ENCODE peak calls at places on chromosomes 12 and 14, in eight cellular contexts. One of them, this sample, is unnamed.

GRCh38 chr12:51901121-51901812 is 6.0 kb upstream of the ACVRL1 start:
- DNase-seq in hepatocyte: peak; percentile 55
- DNase-seq in fibroblast of lung: no peak
- DNase-seq in CD8-positive, alpha-beta T cell: no peak
- DNase-seq in heart left ventricle: no peak
- DNase-seq in cardiac muscle cell: no peak
- DNase-seq in naive thymus-derived CD4-positive, alpha-beta T cell: no peak
- DNase-seq in astrocyte: no peak
- DNase-seq in this sample: peak; percentile 73

GRCh38 chr12:91677556-91677955 is 468.1 kb downstream of the BTG1 start:
- DNase-seq in CD8-positive, alpha-beta T cell: no peak
- DNase-seq in cardiac muscle cell: no peak
- DNase-seq in fibroblast of lung: no peak
- DNase-seq in heart left ventricle: no peak
- DNase-seq in hepatocyte: no peak
- DNase-seq in naive thymus-derived CD4-positive, alpha-beta T cell: no peak
- DNase-seq in astrocyte: no peak
- DNase-seq in this sample: no peak

GRCh38 chr12:57128519-57129247 is 400 bp downstream of the LRP1 start:
- DNase-seq in heart left ventricle: no peak
- DNase-seq in astrocyte: no peak
- DNase-seq in fibroblast of lung: no peak
- DNase-seq in naive thymus-derived CD4-positive, alpha-beta T cell: no peak
- DNase-seq in cardiac muscle cell: peak; percentile 39
- DNase-seq in hepatocyte: no peak
- DNase-seq in CD8-positive, alpha-beta T cell: no peak
- DNase-seq in this sample: no peak

GRCh38 chr12:109527489-109528123 is 45.7 kb downstream of the MMAB start:
- DNase-seq in heart left ventricle: no peak
- DNase-seq in naive thymus-derived CD4-positive, alpha-beta T cell: no peak
- DNase-seq in CD8-positive, alpha-beta T cell: no peak
- DNase-seq in cardiac muscle cell: no peak
- DNase-seq in astrocyte: no peak
- DNase-seq in hepatocyte: no peak
- DNase-seq in fibroblast of lung: no peak
- DNase-seq in this sample: no peak

GRCh38 chr14:73738518-73739173 is 24.5 kb upstream of the PNMA1 start:
- DNase-seq in cardiac muscle cell: no peak
- DNase-seq in fibroblast of lung: no peak
- DNase-seq in CD8-positive, alpha-beta T cell: no peak
- DNase-seq in hepatocyte: peak; percentile 8
- DNase-seq in naive thymus-derived CD4-positive, alpha-beta T cell: no peak
- DNase-seq in astrocyte: no peak
- DNase-seq in heart left ventricle: no peak
- DNase-seq in this sample: no peak

GRCh38 chr14:100782516-100783320 is 43.2 kb upstream of the MEG3 start:
- DNase-seq in cardiac muscle cell: no peak
- DNase-seq in fibroblast of lung: no peak
- DNase-seq in astrocyte: no peak
- DNase-seq in hepatocyte: no peak
- DNase-seq in heart left ventricle: no peak
- DNase-seq in naive thymus-derived CD4-positive, alpha-beta T cell: no peak
- DNase-seq in CD8-positive, alpha-beta T cell: no peak
- DNase-seq in this sample: no peak

GRCh38 chr12:92398565-92399309 is 253.1 kb upstream of the BTG1 start:
- DNase-seq in heart left ventricle: no peak
- DNase-seq in astrocyte: no peak
- DNase-seq in naive thymus-derived CD4-positive, alpha-beta T cell: peak; percentile 67
- DNase-seq in hepatocyte: no peak
- DNase-seq in fibroblast of lung: no peak
- DNase-seq in cardiac muscle cell: no peak
- DNase-seq in CD8-positive, alpha-beta T cell: no peak
- DNase-seq in this sample: no peak

GRCh38 chr12:75658826-75659823 is 147.7 kb upstream of the KRR1 start:
- DNase-seq in fibroblast of lung: peak; percentile 92
- DNase-seq in CD8-positive, alpha-beta T cell: no peak
- DNase-seq in naive thymus-derived CD4-positive, alpha-beta T cell: no peak
- DNase-seq in hepatocyte: no peak
- DNase-seq in astrocyte: peak; percentile 93
- DNase-seq in heart left ventricle: no peak
- DNase-seq in cardiac muscle cell: no peak
- DNase-seq in this sample: no peak

GRCh38 chr14:76348898-76349297 is 27.0 kb upstream of the ESRRB start:
- DNase-seq in cardiac muscle cell: no peak
- DNase-seq in astrocyte: peak; percentile 72
- DNase-seq in heart left ventricle: peak; percentile 56
- DNase-seq in CD8-positive, alpha-beta T cell: no peak
- DNase-seq in hepatocyte: no peak
- DNase-seq in fibroblast of lung: peak; percentile 82
- DNase-seq in naive thymus-derived CD4-positive, alpha-beta T cell: no peak
- DNase-seq in this sample: no peak

GRCh38 chr12:101780599-101780998 is 41.3 kb upstream of the SYCP3 start:
- DNase-seq in naive thymus-derived CD4-positive, alpha-beta T cell: no peak
- DNase-seq in hepatocyte: no peak
- DNase-seq in fibroblast of lung: no peak
- DNase-seq in astrocyte: no peak
- DNase-seq in cardiac muscle cell: no peak
- DNase-seq in heart left ventricle: no peak
- DNase-seq in CD8-positive, alpha-beta T cell: no peak
- DNase-seq in this sample: no peak

DNA sequence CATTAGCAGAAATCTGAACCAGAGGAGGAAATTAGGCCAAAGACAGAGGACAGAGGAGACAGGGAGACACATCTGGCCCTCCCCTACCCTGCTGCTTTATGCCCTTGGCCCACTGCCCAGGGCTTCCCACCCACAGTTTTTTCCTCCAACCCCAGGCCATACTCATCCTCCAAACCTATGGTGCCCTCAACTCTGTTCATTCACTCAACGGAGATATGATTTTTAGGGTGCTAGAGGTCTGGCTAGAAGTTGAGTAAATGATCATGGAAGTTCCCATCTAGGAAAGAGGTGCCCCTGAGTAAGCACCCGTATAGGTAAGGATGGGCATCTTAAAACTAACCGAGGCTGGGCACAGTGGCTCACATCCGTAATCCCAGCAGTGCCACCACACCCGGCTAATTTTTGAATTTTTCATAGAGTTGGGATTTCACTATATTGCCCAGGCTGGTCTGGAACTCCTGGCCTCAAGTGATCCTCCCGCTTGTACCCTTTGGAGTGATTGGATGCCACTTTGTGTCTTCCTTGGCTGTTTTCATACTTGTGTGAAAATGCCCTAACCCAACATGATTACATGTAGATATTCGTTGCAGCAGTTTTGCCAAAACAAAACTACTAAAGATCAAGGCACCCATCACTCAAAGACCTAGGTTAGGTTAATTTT is 4.4 kb downstream of the KRT18 start:
- DNase-seq in fibroblast of lung: no peak
- DNase-seq in naive thymus-derived CD4-positive, alpha-beta T cell: no peak
- DNase-seq in heart left ventricle: no peak
- DNase-seq in CD8-positive, alpha-beta T cell: no peak
- DNase-seq in hepatocyte: no peak
- DNase-seq in cardiac muscle cell: no peak
- DNase-seq in astrocyte: no peak
- DNase-seq in this sample: no peak
- H3K27me3 ChIP-seq in fibroblast of lung: no peaks in the 10 kb centered on the region
- H3K27me3 ChIP-seq in naive thymus-derived CD4-positive, alpha-beta T cell: no peaks in the 10 kb centered on the region
- H3K27me3 ChIP-seq in heart left ventricle: no peaks in the 10 kb centered on the region
- H3K27me3 ChIP-seq in CD8-positive, alpha-beta T cell: no peaks in the 10 kb centered on the region
- H3K27me3 ChIP-seq in hepatocyte: no peaks in the 10 kb centered on the region
- H3K27me3 ChIP-seq in cardiac muscle cell: no peaks in the 10 kb centered on the region
- H3K27me3 ChIP-seq in astrocyte: no peaks in the 10 kb centered on the region
- H3K27me3 ChIP-seq in this sample: no peaks in the 10 kb centered on the region

GRCh38 chr12:119576915-119577314 is 16.7 kb upstream of the TMEM233 start:
- DNase-seq in astrocyte: no peak
- DNase-seq in fibroblast of lung: no peak
- DNase-seq in naive thymus-derived CD4-positive, alpha-beta T cell: no peak
- DNase-seq in hepatocyte: no peak
- DNase-seq in heart left ventricle: no peak
- DNase-seq in cardiac muscle cell: no peak
- DNase-seq in CD8-positive, alpha-beta T cell: no peak
- DNase-seq in this sample: no peak

GRCh38 chr12:119574255-119574654 is 19.3 kb upstream of the TMEM233 start:
- DNase-seq in heart left ventricle: no peak
- DNase-seq in cardiac muscle cell: no peak
- DNase-seq in naive thymus-derived CD4-positive, alpha-beta T cell: no peak
- DNase-seq in hepatocyte: no peak
- DNase-seq in CD8-positive, alpha-beta T cell: no peak
- DNase-seq in fibroblast of lung: no peak
- DNase-seq in astrocyte: no peak
- DNase-seq in this sample: no peak

GRCh38 chr12:119573086-119573485 is 20.5 kb upstream of the TMEM233 start:
- DNase-seq in cardiac muscle cell: no peak
- DNase-seq in heart left ventricle: no peak
- DNase-seq in astrocyte: no peak
- DNase-seq in hepatocyte: no peak
- DNase-seq in fibroblast of lung: no peak
- DNase-seq in naive thymus-derived CD4-positive, alpha-beta T cell: no peak
- DNase-seq in CD8-positive, alpha-beta T cell: no peak
- DNase-seq in this sample: no peak

DNA sequence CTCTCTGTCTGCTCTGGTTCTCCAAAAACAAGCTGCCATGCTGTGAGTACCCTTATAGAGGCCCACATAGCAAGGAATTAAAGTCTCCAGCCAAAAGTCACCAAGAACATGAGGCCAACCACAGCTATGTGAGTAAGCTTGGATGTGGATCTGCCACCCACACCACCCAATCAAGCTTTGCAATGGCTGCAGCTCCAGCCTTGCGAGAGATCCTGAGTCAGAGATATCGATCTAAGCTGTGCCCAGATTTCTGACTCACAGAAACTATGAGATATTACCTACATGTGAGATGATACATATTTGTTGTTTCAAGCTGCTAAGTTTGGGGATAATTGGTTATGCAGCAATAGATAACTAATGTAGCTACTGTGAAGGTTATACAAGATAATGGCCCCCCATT is 15.5 kb upstream of the TMEM233 start:
- DNase-seq in CD8-positive, alpha-beta T cell: no peak
- DNase-seq in fibroblast of lung: peak; percentile 63
- DNase-seq in astrocyte: peak; percentile 43
- DNase-seq in hepatocyte: no peak
- DNase-seq in heart left ventricle: no peak
- DNase-seq in naive thymus-derived CD4-positive, alpha-beta T cell: no peak
- DNase-seq in cardiac muscle cell: no peak
- DNase-seq in this sample: no peak
- H3K4me1 ChIP-seq in CD8-positive, alpha-beta T cell: no peaks in the 10 kb centered on the region
- H3K4me1 ChIP-seq in fibroblast of lung: no peaks in the 10 kb centered on the region
- H3K4me1 ChIP-seq in astrocyte: no peaks in the 10 kb centered on the region
- H3K4me1 ChIP-seq in hepatocyte: no peaks in the 10 kb centered on the region
- H3K4me1 ChIP-seq in heart left ventricle: no peaks in the 10 kb centered on the region
- H3K4me1 ChIP-seq in naive thymus-derived CD4-positive, alpha-beta T cell: no peaks in the 10 kb centered on the region
- H3K4me1 ChIP-seq in cardiac muscle cell: no peaks in the 10 kb centered on the region
- H3K4me1 ChIP-seq in this sample: no peaks in the 10 kb centered on the region

DNA sequence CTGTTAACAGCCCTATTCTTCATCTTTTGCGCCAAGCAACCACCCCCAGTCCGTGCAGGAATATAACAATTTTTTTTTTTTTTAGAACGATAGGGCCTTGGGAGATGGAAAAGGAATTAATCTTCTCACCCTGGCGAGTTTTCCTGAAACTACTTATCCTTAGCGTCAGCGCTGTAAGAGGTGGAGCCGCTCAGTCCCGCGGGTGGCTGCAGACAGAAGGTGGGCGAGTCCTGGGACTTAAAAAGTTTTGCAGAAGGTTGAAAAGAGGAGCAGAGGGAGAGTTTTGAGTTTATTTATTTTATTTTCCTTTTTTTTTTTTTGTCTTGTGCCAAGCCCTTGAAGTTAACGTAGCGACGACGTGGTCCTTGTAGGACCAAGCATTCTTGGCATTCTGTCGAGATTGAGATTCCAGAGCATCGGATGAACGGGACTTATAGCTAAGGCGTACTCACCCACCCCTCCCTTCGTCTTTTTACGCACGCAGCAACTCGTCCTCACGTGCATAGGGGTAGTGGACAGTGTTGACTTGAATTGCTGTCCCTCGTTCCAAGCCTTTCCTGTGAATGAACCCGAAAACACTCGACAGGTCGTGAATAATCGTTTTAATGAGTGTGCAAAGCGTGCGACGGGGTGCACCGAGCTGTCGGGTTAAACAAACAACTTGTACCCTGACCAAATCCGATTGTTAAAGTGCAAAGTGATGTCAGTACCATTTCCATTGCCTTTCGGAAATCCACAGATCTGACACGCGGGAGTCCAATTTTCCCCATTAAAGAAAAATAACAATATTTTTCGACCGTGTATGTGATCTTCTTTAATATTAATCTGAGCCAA is 11.4 kb downstream of the FOXG1 start:
- DNase-seq in astrocyte: no peak
- DNase-seq in heart left ventricle: no peak
- DNase-seq in cardiac muscle cell: no peak
- DNase-seq in naive thymus-derived CD4-positive, alpha-beta T cell: no peak
- DNase-seq in fibroblast of lung: no peak
- DNase-seq in CD8-positive, alpha-beta T cell: no peak
- DNase-seq in hepatocyte: no peak
- DNase-seq in this sample: no peak
- H3K27me3 ChIP-seq in astrocyte: peaks cover 82% of the 10 kb centered on the region
- H3K27me3 ChIP-seq in heart left ventricle: peaks cover 38% of the 10 kb centered on the region
- H3K27me3 ChIP-seq in cardiac muscle cell: peaks cover 100% of the 10 kb centered on the region
- H3K27me3 ChIP-seq in naive thymus-derived CD4-positive, alpha-beta T cell: no peaks in the 10 kb centered on the region
- H3K27me3 ChIP-seq in fibroblast of lung: peaks cover 43% of the 10 kb centered on the region
- H3K27me3 ChIP-seq in CD8-positive, alpha-beta T cell: peaks cover 10% of the 10 kb centered on the region
- H3K27me3 ChIP-seq in hepatocyte: peaks cover 100% of the 10 kb centered on the region
- H3K27me3 ChIP-seq in this sample: no peaks in the 10 kb centered on the region

DNA sequence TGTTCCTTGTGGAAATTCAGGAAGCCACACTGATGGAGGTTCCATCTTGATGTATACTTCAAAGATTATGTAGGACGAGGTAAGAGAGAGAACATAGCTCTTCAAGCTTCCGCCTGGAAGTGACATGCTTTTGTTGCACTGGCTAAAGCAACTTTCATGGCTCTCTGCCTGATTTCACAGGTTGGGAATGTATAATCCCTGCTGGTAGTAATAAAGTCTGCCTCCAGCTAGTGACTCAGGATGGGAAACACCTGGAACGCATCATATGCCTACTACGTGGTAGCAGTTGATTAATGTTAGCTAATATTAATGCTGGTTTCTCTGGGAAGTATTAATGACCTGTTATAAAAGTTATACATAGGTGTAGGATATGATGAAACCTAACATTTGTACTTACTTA is 71.1 kb downstream of the PELI2 start:
- DNase-seq in cardiac muscle cell: no peak
- DNase-seq in fibroblast of lung: peak; percentile 85
- DNase-seq in naive thymus-derived CD4-positive, alpha-beta T cell: no peak
- DNase-seq in astrocyte: peak; percentile 83
- DNase-seq in heart left ventricle: no peak
- DNase-seq in hepatocyte: peak; percentile 36
- DNase-seq in CD8-positive, alpha-beta T cell: no peak
- DNase-seq in this sample: no peak
- H3K4me1 ChIP-seq in cardiac muscle cell: no peaks in the 10 kb centered on the region
- H3K4me1 ChIP-seq in fibroblast of lung: peaks cover 2% of the 10 kb centered on the region
- H3K4me1 ChIP-seq in naive thymus-derived CD4-positive, alpha-beta T cell: peaks cover 2% of the 10 kb centered on the region
- H3K4me1 ChIP-seq in astrocyte: peaks cover 13% of the 10 kb centered on the region
- H3K4me1 ChIP-seq in heart left ventricle: no peaks in the 10 kb centered on the region
- H3K4me1 ChIP-seq in hepatocyte: no peaks in the 10 kb centered on the region
- H3K4me1 ChIP-seq in CD8-positive, alpha-beta T cell: peaks cover 2% of the 10 kb centered on the region
- H3K4me1 ChIP-seq in this sample: no peaks in the 10 kb centered on the region

DNA sequence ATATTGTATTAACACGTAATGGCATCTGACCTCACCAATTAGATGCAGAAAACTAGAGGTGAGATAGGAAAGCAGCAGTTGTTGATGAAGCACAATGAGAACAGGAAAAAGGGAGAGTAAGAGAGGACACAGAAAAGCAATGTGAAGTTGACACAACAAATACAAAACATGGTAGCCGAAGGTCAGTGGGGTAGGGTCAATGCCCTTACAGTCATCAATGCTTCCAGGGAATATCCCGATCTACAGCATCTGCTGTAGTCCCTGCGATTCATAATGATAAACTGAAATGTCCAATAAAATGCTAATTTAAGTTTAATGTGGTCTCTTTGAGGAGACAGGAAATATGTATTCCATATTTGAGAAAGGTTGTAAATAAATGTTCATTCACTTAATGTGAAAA is 2.9 kb upstream of the COL2A1 start:
- DNase-seq in naive thymus-derived CD4-positive, alpha-beta T cell: no peak
- DNase-seq in CD8-positive, alpha-beta T cell: no peak
- DNase-seq in cardiac muscle cell: no peak
- DNase-seq in heart left ventricle: no peak
- DNase-seq in fibroblast of lung: no peak
- DNase-seq in hepatocyte: no peak
- DNase-seq in astrocyte: no peak
- DNase-seq in this sample: no peak
- H3K27me3 ChIP-seq in naive thymus-derived CD4-positive, alpha-beta T cell: peaks cover 25% of the 10 kb centered on the region
- H3K27me3 ChIP-seq in CD8-positive, alpha-beta T cell: peaks cover 46% of the 10 kb centered on the region
- H3K27me3 ChIP-seq in cardiac muscle cell: peaks cover 67% of the 10 kb centered on the region
- H3K27me3 ChIP-seq in heart left ventricle: peaks cover 26% of the 10 kb centered on the region
- H3K27me3 ChIP-seq in fibroblast of lung: peaks cover 68% of the 10 kb centered on the region
- H3K27me3 ChIP-seq in hepatocyte: peaks cover 42% of the 10 kb centered on the region
- H3K27me3 ChIP-seq in astrocyte: peaks cover 84% of the 10 kb centered on the region
- H3K27me3 ChIP-seq in this sample: no peaks in the 10 kb centered on the region

This sample was measured in Caco-2.